ENCODE peak calls at places on chromosome 19, in seven cellular contexts. B is SK-N-SH, W is neural progenitor cell, L is colonic mucosa, E is endodermal cell, U is fibroblast of lung, O is MM.1S. K is an unnamed sample.

GRCh38 chr19:10643968-10644290 is 10.2 kb upstream of the ILF3 start:
- DNase-seq in B (peak), W (no peak), E (peak), O (no peak), U (no peak), L (no peak), K (no peak)

GRCh38 chr19:6740589-6741348 is 1.3 kb downstream of the TRIP10 start:
- DNase-seq in O (no peak), W (peak), E (peak), U (peak), L (peak), B (peak), K (peak)

GRCh38 chr19:952049-952679 is 26.3 kb downstream of the ARID3A start:
- DNase-seq in U (no peak), L (no peak), W (no peak), B (no peak), E (no peak), O (no peak), K (no peak)

GRCh38 chr19:2329162-2329505 is 650 bp downstream of the SPPL2B start:
- DNase-seq in E (no peak), B (peak), U (no peak), L (no peak), W (no peak), O (no peak), K (no peak)

GRCh38 chr19:9871626-9872338 is 36.7 kb downstream of the PIN1 start:
- DNase-seq in W (no peak), U (no peak), O (no peak), E (peak), L (no peak), B (no peak), K (no peak)

GRCh38 chr19:24048261-24048660 is 38.7 kb upstream of the ZNF254 start:
- DNase-seq in W (no peak), L (no peak), E (peak), U (no peak), O (no peak), B (no peak), K (no peak)

GRCh38 chr19:8094336-8094735 is 41.8 kb downstream of the CCL25 start:
- DNase-seq in O (no peak), L (no peak), E (peak), U (no peak), W (no peak), B (no peak), K (no peak)

GRCh38 chr19:1057185-1057857 is 9.6 kb upstream of the ARHGAP45 start:
- DNase-seq in L (no peak), W (peak), O (peak), B (no peak), E (peak), U (peak), K (no peak)

GRCh38 chr19:29696045-29696682 is 18.9 kb downstream of the C19orf12 start:
- DNase-seq in U (no peak), O (no peak), W (no peak), L (no peak), E (no peak), B (no peak), K (no peak)

DNA sequence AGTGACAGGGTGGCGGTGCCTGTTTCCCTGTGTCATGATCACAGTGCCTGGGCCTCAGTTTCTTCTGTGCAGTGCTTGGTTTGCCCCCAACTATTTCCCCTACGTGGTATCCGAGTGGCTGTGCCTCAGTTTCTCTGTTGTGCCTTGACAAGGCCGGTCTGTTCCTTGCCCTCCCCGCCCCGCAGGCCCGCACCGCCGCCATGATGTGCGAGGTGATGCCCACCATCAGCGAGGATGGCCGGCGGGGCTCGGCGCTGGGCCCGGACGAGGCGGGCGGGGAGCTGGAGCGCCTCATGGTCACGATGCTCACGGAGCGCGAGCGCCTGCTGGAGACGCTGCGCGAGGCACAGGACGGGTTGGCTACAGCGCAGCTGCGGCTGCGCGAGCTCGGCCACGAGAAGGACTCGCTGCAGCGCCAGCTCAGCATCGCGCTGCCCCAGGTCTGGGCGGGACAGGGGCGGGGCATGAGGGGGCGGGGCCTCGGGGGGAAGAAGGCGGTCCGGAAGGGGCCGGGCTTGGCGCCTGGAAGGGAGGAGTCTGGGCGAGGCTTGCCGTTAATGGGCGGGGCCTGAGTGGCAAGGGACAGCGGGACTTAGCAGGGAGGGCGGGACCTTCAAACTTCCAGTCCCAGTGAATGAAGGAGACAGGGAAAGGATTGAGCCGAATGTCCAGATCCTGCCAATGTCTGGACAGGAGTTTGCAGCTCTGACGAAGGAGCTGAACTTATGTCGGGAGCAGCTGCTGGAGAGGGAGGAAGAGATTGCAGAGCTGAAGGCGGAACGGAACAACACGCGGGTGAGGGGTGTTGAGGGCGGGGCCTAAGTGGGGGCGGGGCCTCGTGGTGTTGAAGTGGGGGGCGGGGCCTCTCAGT is 8.6 kb downstream of the PPFIA3 start:
- DNase-seq in O (peak), B (peak), U (peak), E (peak), L (peak), W (peak), K (peak)
- TF ChIP-seq CTCF in O (peak), B (peak), U (peak), E (peak), L (peak), W (peak), K (no peak)

DNA sequence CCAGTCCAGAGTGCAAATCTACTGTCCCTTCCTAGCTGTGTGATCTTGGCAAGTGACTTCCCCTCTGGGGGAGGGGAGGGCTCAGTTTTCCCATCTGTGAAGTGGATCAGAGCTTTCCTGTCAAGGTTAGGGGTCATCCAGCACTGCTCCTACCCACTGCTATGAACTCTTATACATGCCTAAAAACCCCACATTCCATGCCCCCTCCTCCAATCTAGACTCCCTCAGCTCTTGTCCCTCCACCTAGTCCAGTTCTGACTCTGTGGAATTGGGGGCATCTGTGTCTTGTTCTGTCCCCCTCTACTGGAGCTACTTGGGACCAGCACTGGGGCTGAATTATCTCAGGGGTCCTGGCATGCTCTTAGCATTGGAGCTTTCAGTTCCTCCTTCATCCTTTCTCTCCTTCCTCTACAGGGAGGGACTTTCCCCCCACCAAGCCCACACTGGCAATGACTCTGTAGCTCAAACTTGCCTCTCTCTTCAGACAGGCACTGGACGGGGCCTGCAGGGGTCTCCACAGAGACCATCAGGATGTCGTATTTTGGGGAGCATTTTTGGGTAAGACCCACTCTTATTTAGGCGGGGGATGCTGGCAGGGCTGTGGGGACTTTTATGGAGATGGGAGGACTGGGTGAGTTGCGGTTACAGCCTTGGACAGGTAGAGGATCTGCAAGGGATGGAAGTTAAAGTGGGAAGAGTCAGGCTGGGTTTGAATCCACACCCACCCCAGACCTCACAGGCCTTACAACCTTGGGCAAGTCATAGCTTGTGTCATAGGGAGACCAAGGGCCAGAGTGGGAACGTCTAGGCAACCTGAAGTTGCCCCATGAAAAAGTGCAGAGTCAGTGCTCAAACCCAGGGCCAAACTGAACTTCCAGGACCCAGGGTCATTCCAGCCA is 3.6 kb downstream of the FCHO1 start:
- DNase-seq in E (no peak), L (no peak), O (no peak), B (no peak), W (no peak), U (no peak), K (no peak)
- H3K9ac ChIP-seq in E (no peak), L (no peak), O (no peak), B (no peak), W (no peak), U (no peak), K (no peak)

GRCh38 chr19:4879041-4879440 is 11.6 kb upstream of the PLIN3 start:
- DNase-seq in E (no peak), U (no peak), B (no peak), O (no peak), W (no peak), L (no peak), K (no peak)
- H3K27ac ChIP-seq in E (no peak), U (no peak), B (no peak), O (no peak), W (no peak), L (no peak), K (no peak)

GRCh38 chr19:35559281-35559659 is 4.2 kb downstream of the ATP4A start:
- DNase-seq in W (peak), U (no peak), L (no peak), B (no peak), O (no peak), E (no peak), K (peak)

GRCh38 chr19:35560677-35561076 is 2.8 kb downstream of the ATP4A start:
- DNase-seq in L (no peak), W (no peak), E (no peak), U (no peak), B (no peak), O (no peak), K (no peak)

GRCh38 chr19:35561436-35561835 is 2.0 kb downstream of the ATP4A start:
- DNase-seq in O (no peak), W (no peak), B (no peak), E (no peak), U (no peak), L (no peak), K (peak)

GRCh38 chr19:35559781-35560180 is 3.7 kb downstream of the ATP4A start:
- DNase-seq in W (no peak), O (no peak), L (no peak), B (no peak), U (no peak), E (no peak), K (peak)

DNA sequence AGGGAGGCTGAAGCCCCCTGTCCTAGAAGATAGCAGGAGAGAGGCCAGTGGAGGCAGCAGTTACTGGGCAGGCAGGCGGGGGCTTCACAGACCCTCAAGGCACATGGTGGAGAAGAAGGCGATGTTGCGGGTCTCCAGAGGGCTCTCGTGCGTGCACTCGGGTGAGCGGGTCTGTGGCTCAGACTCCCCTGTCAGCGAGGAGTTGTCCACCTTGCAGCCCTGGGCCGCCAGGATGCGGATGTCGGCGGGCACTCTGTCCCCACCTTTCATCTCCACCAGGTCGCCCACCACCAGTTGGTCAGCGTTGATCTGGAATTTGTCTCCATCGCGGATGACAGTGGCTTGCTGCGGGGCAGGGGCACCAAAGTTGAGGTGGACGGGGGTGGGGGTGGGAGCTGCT is 3.2 kb downstream of the ATP4A start:
- DNase-seq in U (no peak), B (no peak), L (no peak), W (no peak), E (no peak), O (no peak), K (peak)
- TF ChIP-seq CTCF in U (no peak), B (no peak), L (no peak), W (no peak), E (no peak), O (no peak), K (no peak)

GRCh38 chr19:53190253-53190652 is 2.9 kb downstream of the ZNF665 start:
- DNase-seq in U (no peak), E (no peak), W (no peak), L (no peak), O (no peak), B (no peak), K (no peak)

GRCh38 chr19:53192771-53193533 is at the start of gene ZNF665:
- DNase-seq in W (peak), L (peak), E (peak), B (peak), U (peak), O (no peak), K (peak)

GRCh38 chr19:53196777-53197396 is 3.7 kb upstream of the ZNF665 start:
- DNase-seq in U (peak), W (peak), O (no peak), E (peak), L (peak), B (peak), K (peak)

GRCh38 chr19:53193534-53194222 is 520 bp upstream of the ZNF665 start:
- DNase-seq in E (no peak), W (no peak), B (peak), L (no peak), O (no peak), U (no peak), K (no peak)

GRCh38 chr19:53195265-53195879 is 2.2 kb upstream of the ZNF665 start:
- DNase-seq in L (peak), W (peak), U (peak), O (peak), B (peak), E (peak), K (no peak)
- H3K9ac ChIP-seq in L (no peak), W (no peak), U (no peak), O (no peak), B (no peak), E (no peak), K (no peak)

GRCh38 chr19:46637224-46637623 is 1.2 kb upstream of the GNG8 start:
- DNase-seq in W (no peak), B (no peak), E (no peak), O (no peak), L (no peak), U (no peak), K (no peak)
- H3K27ac ChIP-seq in W (no peak), B (peak), E (no peak), O (no peak), L (no peak), U (no peak), K (no peak)

GRCh38 chr19:51598159-51598915 is 27.3 kb downstream of the ZNF175 start:
- DNase-seq in E (no peak), L (no peak), W (no peak), B (no peak), O (no peak), U (no peak), K (no peak)

GRCh38 chr19:51600940-51601575 is 29.1 kb downstream of the SIGLEC5 start:
- DNase-seq in U (no peak), L (no peak), E (no peak), W (no peak), B (no peak), O (no peak), K (no peak)

GRCh38 chr19:51599084-51599483 is 28.0 kb downstream of the ZNF175 start:
- DNase-seq in E (no peak), O (no peak), W (no peak), U (no peak), B (no peak), L (no peak), K (no peak)

GRCh38 chr19:51607077-51607476 is 23.1 kb downstream of the SIGLEC5 start:
- DNase-seq in O (peak), B (no peak), L (no peak), W (no peak), U (no peak), E (no peak), K (no peak)

GRCh38 chr19:51602189-51602854 is 27.9 kb downstream of the SIGLEC5 start:
- DNase-seq in B (no peak), E (no peak), W (no peak), L (no peak), O (no peak), U (no peak), K (no peak)
- TF ChIP-seq CTCF in B (no peak), E (no peak), W (no peak), L (no peak), O (no peak), U (no peak), K (no peak)

DNA sequence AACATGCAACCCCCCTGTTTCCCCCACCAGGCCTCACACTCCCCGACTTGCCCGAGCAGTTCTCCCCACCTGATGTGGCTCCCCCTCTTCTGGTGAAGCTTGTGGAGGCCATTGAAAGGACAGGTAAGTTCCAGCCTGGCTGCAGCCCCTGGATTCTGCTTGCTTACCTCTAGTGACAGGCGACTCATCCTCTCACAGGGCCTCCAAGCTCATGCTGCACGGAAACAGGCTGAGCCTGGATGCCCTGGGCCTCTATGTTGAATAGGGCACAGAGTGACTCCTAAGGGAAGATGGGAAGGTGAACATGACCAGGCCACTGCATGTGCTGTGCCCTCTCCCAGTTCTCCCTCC is 7.5 kb downstream of the PIK3R2 start:
- DNase-seq in U (no peak), O (no peak), B (no peak), E (no peak), W (no peak), L (no peak), K (no peak)
- H3K9ac ChIP-seq in U (no peak), O (no peak), B (no peak), E (no peak), W (no peak), L (peak), K (no peak)

GRCh38 chr19:39174142-39174541 is 22.6 kb upstream of the NCCRP1 start:
- DNase-seq in B (no peak), L (no peak), O (no peak), U (no peak), W (no peak), E (no peak), K (no peak)

GRCh38 chr19:39172700-39173501 is 23.9 kb upstream of the NCCRP1 start:
- DNase-seq in W (no peak), L (no peak), U (no peak), E (no peak), B (no peak), O (no peak), K (peak)

GRCh38 chr19:39173502-39173991 is 23.2 kb upstream of the NCCRP1 start:
- DNase-seq in L (no peak), U (no peak), B (no peak), E (no peak), O (no peak), W (no peak), K (peak)

GRCh38 chr19:39170398-39171231 is 26.1 kb upstream of the NCCRP1 start:
- DNase-seq in E (peak), U (no peak), B (no peak), W (no peak), O (no peak), L (no peak), K (no peak)

DNA sequence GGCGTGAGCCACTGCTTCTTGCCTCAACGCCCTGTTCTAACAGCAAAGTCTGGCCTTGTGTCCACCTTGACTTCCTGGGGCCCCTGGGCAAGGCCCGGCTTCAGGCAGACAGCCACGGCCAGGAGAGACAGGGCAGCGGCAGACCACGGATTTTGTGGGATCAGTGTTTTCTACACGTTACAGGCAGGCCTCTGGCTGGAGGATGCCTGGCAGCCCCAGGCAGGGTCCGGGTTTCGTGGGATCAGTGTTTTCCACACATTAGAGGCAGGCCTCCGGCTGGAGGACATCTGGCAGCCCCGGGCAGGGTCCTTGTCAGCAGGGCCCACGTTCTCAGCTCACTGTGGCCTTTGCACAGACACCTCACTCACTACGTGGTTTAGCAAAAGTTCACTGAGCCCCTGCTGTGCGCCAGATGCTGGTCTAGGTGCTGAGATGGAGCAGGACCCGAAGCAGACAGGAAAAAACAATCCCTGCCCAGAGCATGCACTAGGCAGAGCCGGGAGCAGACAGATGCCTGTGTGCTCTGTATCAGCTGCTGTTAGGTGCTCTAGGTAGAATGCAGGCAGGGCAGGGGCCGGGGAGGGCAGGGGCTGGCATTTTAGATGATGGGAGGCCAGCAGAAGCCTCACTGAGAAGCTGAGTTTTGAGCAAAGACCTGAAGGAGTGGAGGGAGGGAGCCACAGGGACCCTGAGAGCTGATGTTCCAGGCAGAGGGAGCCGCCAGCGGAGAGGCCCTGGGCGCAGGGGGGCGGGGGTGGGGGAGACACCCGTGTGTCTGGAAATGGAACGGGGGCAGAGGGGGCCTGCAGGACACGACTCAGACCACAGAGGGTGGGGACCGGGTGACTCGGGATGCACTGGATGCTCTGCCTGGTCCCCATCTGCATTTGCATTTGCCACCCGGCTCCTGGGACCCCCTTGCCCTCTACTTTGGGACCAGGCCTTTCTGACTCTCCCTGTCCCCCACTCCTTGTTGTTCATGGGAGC is 25.0 kb upstream of the NCCRP1 start:
- DNase-seq in B (peak), E (no peak), W (no peak), L (no peak), O (no peak), U (no peak), K (no peak)
- H3K27ac ChIP-seq in B (peak), E (peak), W (no peak), L (no peak), O (no peak), U (no peak), K (no peak)

GRCh38 chr19:42268142-42268703 is 829 bp upstream of the CIC start:
- DNase-seq in O (peak), L (peak), B (peak), U (peak), E (peak), W (peak), K (peak)
- TF ChIP-seq CTCF in O (no peak), L (no peak), B (no peak), U (no peak), E (no peak), W (no peak), K (no peak)